ENCODE peak calls at places on chromosomes 3 and 15, in six cellular contexts. Q, Y, L, H, D and N are unnamed samples.

GRCh38 chr3:52124766-52125165 is 29.5 kb downstream of the POC1A start:
- DNase-seq in Q (no peak), Y (no peak), L (no peak), H (no peak), D (no peak), N (no peak)

GRCh38 chr3:189108032-189108431 is 63.7 kb upstream of the TPRG1 start:
- DNase-seq in Q (no peak), Y (no peak), L (no peak), H (no peak), D (no peak), N (no peak)

GRCh38 chr15:101003706-101004105 is 84.5 kb downstream of the LRRK1 start:
- DNase-seq in Q (no peak), Y (no peak), L (no peak), H (no peak), D (no peak), N (peak; percentile 29)

GRCh38 chr3:61894988-61895935 is 333.9 kb downstream of the PTPRG start:
- DNase-seq in Q (no peak), Y (peak; percentile 12), L (peak; percentile 29), H (peak; percentile 95), D (peak; percentile 27), N (peak; percentile 66)

GRCh38 chr3:21273256-21273999 is 477.6 kb downstream of the ZNF385D start:
- DNase-seq in Q (no peak), Y (no peak), L (no peak), H (no peak), D (no peak), N (no peak)

GRCh38 chr15:89747708-89748682 is 3.1 kb downstream of the MESP1 start:
- DNase-seq in Q (no peak), Y (no peak), L (no peak), H (no peak), D (no peak), N (peak; percentile 47)

GRCh38 chr3:190968616-190969015 is 106.1 kb upstream of the GMNC start:
- DNase-seq in Q (no peak), Y (no peak), L (no peak), H (no peak), D (no peak), N (peak; percentile 55)

GRCh38 chr3:129608087-129608935 is 1.8 kb upstream of the PLXND1 start:
- DNase-seq in Q (peak; percentile 50), Y (no peak), L (peak; percentile 70), H (no peak), D (peak; percentile 60), N (peak; percentile 78)

GRCh38 chr15:57554063-57554820 is 37.5 kb upstream of the MYZAP start:
- DNase-seq in Q (no peak), Y (no peak), L (no peak), H (no peak), D (no peak), N (no peak)

DNA sequence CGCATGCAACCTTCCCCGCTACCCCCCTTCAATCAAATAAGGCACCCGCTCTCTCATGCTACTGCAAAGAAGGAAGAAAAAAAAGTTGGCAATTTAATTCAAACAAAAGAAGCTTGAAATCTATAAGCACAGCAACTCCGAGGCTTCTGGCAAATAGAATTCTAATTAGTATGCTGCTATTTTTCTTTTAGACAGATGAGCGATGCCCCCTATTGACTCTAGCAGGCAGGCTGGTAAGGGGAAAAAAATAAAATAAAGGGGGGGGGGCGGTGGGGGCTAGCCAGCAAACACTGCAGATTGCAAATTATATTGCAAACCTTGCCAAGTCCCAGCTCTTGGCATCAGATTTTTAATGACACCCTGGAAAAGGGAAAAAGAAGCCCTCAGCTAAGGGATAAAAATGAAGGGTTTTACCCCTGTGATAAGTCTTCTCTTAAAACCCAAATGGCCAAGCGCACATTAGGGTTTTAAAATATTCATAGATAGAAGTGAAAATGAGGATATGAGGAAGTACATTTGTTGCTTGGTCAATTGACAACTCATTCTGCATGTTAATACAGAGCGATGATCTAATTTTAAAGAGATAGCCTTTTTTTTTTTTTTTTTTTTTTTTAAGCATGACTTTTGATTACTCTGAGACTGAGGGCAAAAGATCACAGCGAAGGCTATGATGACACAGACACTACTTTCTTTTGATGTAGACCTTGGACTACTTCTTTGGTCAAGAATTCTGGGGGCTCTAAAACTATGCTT is 255.3 kb downstream of the NR2F2 start:
- DNase-seq in Q (peak; percentile 17), Y (no peak), L (no peak), H (no peak), D (peak; percentile 24), N (peak; percentile 24)
- TF ChIP-seq REST in Q (no peak), Y (no peak), L (no peak), H (no peak), D (no peak), N (no peak)

GRCh38 chr15:32818758-32819405 is 101.1 kb downstream of the GREM1 start:
- DNase-seq in Q (no peak), Y (no peak), L (no peak), H (no peak), D (no peak), N (no peak)
- TF ChIP-seq REST in Q (no peak), Y (no peak), L (no peak), H (no peak), D (no peak), N (no peak)

DNA sequence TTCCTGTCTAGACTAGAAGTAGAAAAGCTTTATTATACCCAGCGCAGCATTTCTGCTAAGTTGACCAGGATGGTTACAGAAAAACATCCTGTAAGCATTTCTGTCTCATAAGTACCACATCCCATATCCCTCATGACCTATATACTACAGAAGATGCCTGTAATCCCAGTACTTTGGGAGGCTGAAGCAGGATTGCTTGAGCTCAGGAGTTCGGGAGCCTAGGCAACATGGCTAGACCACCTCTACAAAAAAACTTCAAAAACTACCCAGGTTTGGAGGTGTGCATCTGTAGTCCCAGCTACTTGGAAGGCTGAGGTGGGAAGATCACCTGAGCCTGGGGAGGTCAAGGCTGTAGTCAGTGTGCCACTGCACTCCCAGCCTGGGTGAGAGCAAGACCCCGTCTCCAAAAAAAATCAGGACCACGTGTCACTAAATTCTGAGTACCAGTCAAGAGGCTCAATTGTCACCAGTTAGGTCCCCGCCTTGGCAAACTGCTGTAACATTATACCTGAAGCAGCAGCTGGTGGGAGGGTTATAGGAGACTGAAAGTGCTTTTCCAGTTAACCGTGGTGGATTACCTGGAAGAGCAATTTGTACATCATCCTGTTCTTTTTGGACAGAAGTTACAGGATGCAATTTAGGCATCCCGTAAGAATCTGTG is 6.2 kb downstream of the RPL32 start:
- DNase-seq in Q (no peak), Y (no peak), L (no peak), H (no peak), D (no peak), N (no peak)
- TF ChIP-seq REST in Q (no peak), Y (no peak), L (no peak), H (no peak), D (no peak), N (no peak)

DNA sequence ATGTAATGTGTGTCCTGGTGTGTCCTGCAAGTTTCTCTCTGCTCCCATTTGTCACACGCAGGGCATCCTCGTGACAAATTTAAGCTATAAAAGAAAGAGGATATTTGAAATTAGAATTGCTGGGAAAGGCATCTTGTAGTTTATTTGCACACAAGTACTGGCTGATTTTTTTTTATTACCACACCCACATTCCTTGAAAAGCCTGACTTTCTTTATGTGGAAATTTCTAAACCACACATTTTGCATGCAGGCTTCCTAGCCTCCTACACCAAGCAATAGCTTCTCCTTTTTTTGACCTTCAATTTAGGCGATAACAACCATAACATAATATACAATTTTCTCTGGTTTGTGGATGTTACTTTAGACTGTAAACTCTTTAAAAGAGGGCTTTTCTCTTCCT is 126.1 kb downstream of the SERPINI1 start:
- DNase-seq in Q (no peak), Y (no peak), L (peak; percentile 43), H (no peak), D (peak; percentile 43), N (no peak)
- TF ChIP-seq REST in Q (no peak), Y (no peak), L (no peak), H (no peak), D (no peak), N (no peak)

GRCh38 chr15:74988007-74988800 is 7.2 kb upstream of the SCAMP5 start:
- DNase-seq in Q (peak; percentile 64), Y (peak; percentile 65), L (peak; percentile 78), H (peak; percentile 41), D (peak; percentile 53), N (peak; percentile 87)
- TF ChIP-seq REST in Q (peak; percentile 95), Y (peak; percentile 73), L (peak; percentile 87), H (peak; percentile 89), D (peak; percentile 93), N (peak; percentile 82)

GRCh38 chr15:68666812-68667450 is 88.1 kb downstream of the CORO2B start:
- DNase-seq in Q (no peak), Y (no peak), L (no peak), H (no peak), D (no peak), N (no peak)

GRCh38 chr15:68667800-68668625 is 89.2 kb downstream of the CORO2B start:
- DNase-seq in Q (no peak), Y (no peak), L (no peak), H (no peak), D (no peak), N (no peak)

GRCh38 chr15:68666120-68666811 is 87.5 kb downstream of the CORO2B start:
- DNase-seq in Q (no peak), Y (no peak), L (no peak), H (no peak), D (peak; percentile 47), N (peak; percentile 64)

GRCh38 chr15:68672251-68672650 is 93.5 kb downstream of the CORO2B start:
- DNase-seq in Q (no peak), Y (no peak), L (no peak), H (no peak), D (no peak), N (no peak)

GRCh38 chr15:68668926-68669600 is 90.3 kb downstream of the CORO2B start:
- DNase-seq in Q (no peak), Y (no peak), L (no peak), H (no peak), D (no peak), N (no peak)
- TF ChIP-seq REST in Q (no peak), Y (no peak), L (no peak), H (no peak), D (no peak), N (no peak)

GRCh38 chr15:88029696-88030095 is 226.8 kb downstream of the NTRK3 start:
- DNase-seq in Q (no peak), Y (no peak), L (no peak), H (no peak), D (no peak), N (no peak)

GRCh38 chr15:88036154-88036839 is 220.2 kb downstream of the NTRK3 start:
- DNase-seq in Q (no peak), Y (no peak), L (no peak), H (no peak), D (peak; percentile 2), N (peak; percentile 59)

GRCh38 chr15:88035381-88035780 is 221.2 kb downstream of the NTRK3 start:
- DNase-seq in Q (no peak), Y (no peak), L (no peak), H (no peak), D (no peak), N (no peak)

GRCh38 chr15:88031461-88031860 is 225.1 kb downstream of the NTRK3 start:
- DNase-seq in Q (no peak), Y (no peak), L (no peak), H (no peak), D (no peak), N (no peak)

GRCh38 chr15:88032787-88033186 is 223.8 kb downstream of the NTRK3 start:
- DNase-seq in Q (no peak), Y (no peak), L (no peak), H (peak; percentile 8), D (no peak), N (no peak)
- TF ChIP-seq REST in Q (no peak), Y (no peak), L (no peak), H (no peak), D (no peak), N (no peak)